ENCODE peak calls at places on chromosomes 2 and 18, in eight cellular contexts. One of them, this sample, is unnamed.

GRCh38 chr2:99159594-99159993 is 4.8 kb downstream of the LIPT1 start:
- DNase-seq in DND-41: no peak
- DNase-seq in ovary: no peak
- DNase-seq in BJ: no peak
- DNase-seq in AG09309: no peak
- DNase-seq in cardiac fibroblast: no peak
- DNase-seq in mucosa of descending colon: no peak
- DNase-seq in HFF-Myc: no peak
- DNase-seq in this sample: no peak

GRCh38 chr2:160062283-160063005 is at the start of gene PLA2R1:
- DNase-seq in mucosa of descending colon: peak; percentile 75
- DNase-seq in cardiac fibroblast: peak; percentile 82
- DNase-seq in DND-41: no peak
- DNase-seq in AG09309: no peak
- DNase-seq in BJ: no peak
- DNase-seq in HFF-Myc: no peak
- DNase-seq in ovary: peak; percentile 61
- DNase-seq in this sample: no peak

GRCh38 chr2:7384773-7385349 is 467.6 kb downstream of the RNF144A start:
- DNase-seq in mucosa of descending colon: no peak
- DNase-seq in BJ: no peak
- DNase-seq in ovary: no peak
- DNase-seq in HFF-Myc: no peak
- DNase-seq in AG09309: no peak
- DNase-seq in cardiac fibroblast: no peak
- DNase-seq in DND-41: no peak
- DNase-seq in this sample: no peak

GRCh38 chr2:220521591-220521990 is 894.2 kb downstream of the SLC4A3 start:
- DNase-seq in ovary: no peak
- DNase-seq in cardiac fibroblast: no peak
- DNase-seq in AG09309: no peak
- DNase-seq in mucosa of descending colon: no peak
- DNase-seq in BJ: no peak
- DNase-seq in DND-41: no peak
- DNase-seq in HFF-Myc: no peak
- DNase-seq in this sample: no peak

GRCh38 chr2:165594935-165595255 is 125.4 kb downstream of the CSRNP3 start:
- DNase-seq in ovary: no peak
- DNase-seq in cardiac fibroblast: no peak
- DNase-seq in DND-41: no peak
- DNase-seq in HFF-Myc: no peak
- DNase-seq in BJ: no peak
- DNase-seq in AG09309: no peak
- DNase-seq in mucosa of descending colon: no peak
- DNase-seq in this sample: no peak

GRCh38 chr2:46306988-46307655 is 9.9 kb downstream of the EPAS1 start:
- DNase-seq in DND-41: no peak
- DNase-seq in mucosa of descending colon: peak; percentile 40
- DNase-seq in ovary: no peak
- DNase-seq in cardiac fibroblast: no peak
- DNase-seq in BJ: no peak
- DNase-seq in HFF-Myc: no peak
- DNase-seq in AG09309: no peak
- DNase-seq in this sample: no peak

GRCh38 chr2:168363382-168364092 is 92.5 kb upstream of the CERS6 start:
- DNase-seq in DND-41: no peak
- DNase-seq in cardiac fibroblast: no peak
- DNase-seq in HFF-Myc: no peak
- DNase-seq in BJ: no peak
- DNase-seq in ovary: no peak
- DNase-seq in mucosa of descending colon: no peak
- DNase-seq in AG09309: no peak
- DNase-seq in this sample: no peak

GRCh38 chr2:215136669-215137328 is 1.6 kb downstream of the ABCA12 start:
- DNase-seq in AG09309: no peak
- DNase-seq in cardiac fibroblast: peak; percentile 36
- DNase-seq in ovary: no peak
- DNase-seq in HFF-Myc: peak; percentile 10
- DNase-seq in DND-41: peak; percentile 29
- DNase-seq in BJ: no peak
- DNase-seq in mucosa of descending colon: no peak
- DNase-seq in this sample: no peak

GRCh38 chr2:497770-498492 is 179.3 kb downstream of the TMEM18 start:
- DNase-seq in mucosa of descending colon: no peak
- DNase-seq in BJ: no peak
- DNase-seq in AG09309: no peak
- DNase-seq in DND-41: no peak
- DNase-seq in HFF-Myc: no peak
- DNase-seq in ovary: no peak
- DNase-seq in cardiac fibroblast: no peak
- DNase-seq in this sample: no peak

GRCh38 chr2:179340678-179341077 is 76.0 kb upstream of the SESTD1 start:
- DNase-seq in cardiac fibroblast: peak; percentile 77
- DNase-seq in DND-41: no peak
- DNase-seq in BJ: no peak
- DNase-seq in AG09309: peak; percentile 48
- DNase-seq in HFF-Myc: peak; percentile 4
- DNase-seq in ovary: no peak
- DNase-seq in mucosa of descending colon: no peak
- DNase-seq in this sample: no peak

GRCh38 chr2:205633994-205634393 is 48.3 kb upstream of the NRP2 start:
- DNase-seq in BJ: no peak
- DNase-seq in mucosa of descending colon: no peak
- DNase-seq in HFF-Myc: no peak
- DNase-seq in ovary: no peak
- DNase-seq in DND-41: no peak
- DNase-seq in cardiac fibroblast: no peak
- DNase-seq in AG09309: no peak
- DNase-seq in this sample: no peak

GRCh38 chr2:47534179-47534919 is 131.4 kb downstream of the MSH2 start:
- DNase-seq in HFF-Myc: peak; percentile 35
- DNase-seq in cardiac fibroblast: peak; percentile 66
- DNase-seq in mucosa of descending colon: no peak
- DNase-seq in ovary: peak; percentile 56
- DNase-seq in AG09309: peak; percentile 70
- DNase-seq in DND-41: no peak
- DNase-seq in BJ: peak; percentile 30
- DNase-seq in this sample: peak; percentile 52

GRCh38 chr18:2967820-2968219 is 45.1 kb downstream of the LPIN2 start:
- DNase-seq in mucosa of descending colon: no peak
- DNase-seq in HFF-Myc: no peak
- DNase-seq in ovary: no peak
- DNase-seq in cardiac fibroblast: no peak
- DNase-seq in AG09309: no peak
- DNase-seq in DND-41: no peak
- DNase-seq in BJ: no peak
- DNase-seq in this sample: no peak

GRCh38 chr2:226338825-226339224 is 460.8 kb downstream of the IRS1 start:
- DNase-seq in mucosa of descending colon: no peak
- DNase-seq in AG09309: no peak
- DNase-seq in ovary: no peak
- DNase-seq in BJ: no peak
- DNase-seq in DND-41: no peak
- DNase-seq in cardiac fibroblast: peak; percentile 6
- DNase-seq in HFF-Myc: no peak
- DNase-seq in this sample: no peak

GRCh38 chr2:232539298-232540231 is at the start of gene CHRNG:
- DNase-seq in cardiac fibroblast: no peak
- DNase-seq in ovary: no peak
- DNase-seq in BJ: no peak
- DNase-seq in HFF-Myc: no peak
- DNase-seq in mucosa of descending colon: no peak
- DNase-seq in DND-41: no peak
- DNase-seq in AG09309: no peak
- DNase-seq in this sample: no peak

GRCh38 chr2:27492557-27492956 is 2.4 kb downstream of the FNDC4 start:
- DNase-seq in ovary: no peak
- DNase-seq in BJ: no peak
- DNase-seq in DND-41: no peak
- DNase-seq in cardiac fibroblast: no peak
- DNase-seq in AG09309: no peak
- DNase-seq in HFF-Myc: no peak
- DNase-seq in mucosa of descending colon: no peak
- DNase-seq in this sample: no peak
- H3K4me3 ChIP-seq in ovary: no peak overlapping the region
- H3K4me3 ChIP-seq in BJ: no peak overlapping the region
- H3K4me3 ChIP-seq in DND-41: no peak overlapping the region
- H3K4me3 ChIP-seq in cardiac fibroblast: no peak overlapping the region
- H3K4me3 ChIP-seq in AG09309: no peak overlapping the region
- H3K4me3 ChIP-seq in HFF-Myc: no peak overlapping the region
- H3K4me3 ChIP-seq in mucosa of descending colon: no peak overlapping the region
- H3K4me3 ChIP-seq in this sample: no peak overlapping the region

GRCh38 chr2:112787294-112787693 is 3.0 kb upstream of the IL1A start:
- DNase-seq in AG09309: no peak
- DNase-seq in mucosa of descending colon: no peak
- DNase-seq in cardiac fibroblast: no peak
- DNase-seq in ovary: no peak
- DNase-seq in DND-41: no peak
- DNase-seq in HFF-Myc: no peak
- DNase-seq in BJ: no peak
- DNase-seq in this sample: no peak

GRCh38 chr2:112788653-112789052 is 4.4 kb upstream of the IL1A start:
- DNase-seq in mucosa of descending colon: no peak
- DNase-seq in DND-41: no peak
- DNase-seq in AG09309: no peak
- DNase-seq in ovary: no peak
- DNase-seq in BJ: no peak
- DNase-seq in cardiac fibroblast: no peak
- DNase-seq in HFF-Myc: no peak
- DNase-seq in this sample: no peak

GRCh38 chr2:112790305-112790704 is 6.0 kb upstream of the IL1A start:
- DNase-seq in ovary: no peak
- DNase-seq in BJ: no peak
- DNase-seq in AG09309: no peak
- DNase-seq in DND-41: no peak
- DNase-seq in mucosa of descending colon: no peak
- DNase-seq in HFF-Myc: no peak
- DNase-seq in cardiac fibroblast: no peak
- DNase-seq in this sample: no peak

GRCh38 chr2:112789186-112789585 is 4.9 kb upstream of the IL1A start:
- DNase-seq in cardiac fibroblast: no peak
- DNase-seq in BJ: no peak
- DNase-seq in DND-41: no peak
- DNase-seq in HFF-Myc: no peak
- DNase-seq in mucosa of descending colon: no peak
- DNase-seq in ovary: no peak
- DNase-seq in AG09309: no peak
- DNase-seq in this sample: no peak

GRCh38 chr2:112787729-112788401 is 3.6 kb upstream of the IL1A start:
- DNase-seq in BJ: no peak
- DNase-seq in HFF-Myc: no peak
- DNase-seq in cardiac fibroblast: no peak
- DNase-seq in AG09309: no peak
- DNase-seq in DND-41: no peak
- DNase-seq in ovary: no peak
- DNase-seq in mucosa of descending colon: no peak
- DNase-seq in this sample: no peak
- TF ChIP-seq CTCF in BJ: no peak
- TF ChIP-seq CTCF in HFF-Myc: no peak
- TF ChIP-seq CTCF in cardiac fibroblast: no peak
- TF ChIP-seq CTCF in AG09309: no peak
- TF ChIP-seq CTCF in DND-41: no peak
- TF ChIP-seq CTCF in ovary: no peak
- TF ChIP-seq CTCF in mucosa of descending colon: no peak
- TF ChIP-seq CTCF in this sample: no peak

DNA sequence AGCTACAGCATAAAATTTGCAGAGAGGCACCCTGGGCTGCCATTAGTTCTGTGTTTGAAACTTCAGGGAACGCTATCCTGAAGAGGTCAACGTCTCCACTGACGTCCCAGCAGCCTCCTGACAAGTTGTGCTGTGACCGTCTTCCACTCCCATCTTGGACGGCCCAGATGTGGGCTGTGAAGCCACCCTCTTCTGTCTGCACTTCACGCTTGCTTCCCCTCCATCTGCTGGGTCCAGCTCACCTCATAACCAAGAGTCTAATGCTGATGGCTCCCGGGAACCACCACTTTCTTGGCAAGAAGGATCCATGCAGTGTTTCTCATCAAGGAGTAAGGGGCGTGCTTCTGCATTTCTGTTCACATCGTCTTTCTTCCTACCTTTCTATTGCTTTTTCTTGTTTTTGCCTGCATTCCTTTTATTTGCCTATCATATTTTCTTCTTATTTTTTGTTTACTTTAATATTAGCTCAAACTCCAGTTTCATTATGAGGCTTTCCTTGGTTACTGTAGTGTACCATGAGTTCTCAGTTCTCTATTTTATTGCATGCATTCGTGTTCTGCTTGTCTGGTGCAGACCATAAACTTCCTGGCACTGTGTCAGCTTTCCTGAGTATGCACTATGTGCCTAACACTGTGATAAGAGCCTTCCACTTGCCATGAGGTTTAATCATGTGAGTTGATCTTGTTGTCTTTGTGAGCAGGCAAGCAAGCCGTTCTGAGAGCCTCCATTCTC is 631.8 kb upstream of the RAB6C start:
- DNase-seq in cardiac fibroblast: no peak
- DNase-seq in HFF-Myc: no peak
- DNase-seq in DND-41: no peak
- DNase-seq in BJ: no peak
- DNase-seq in AG09309: no peak
- DNase-seq in ovary: no peak
- DNase-seq in mucosa of descending colon: no peak
- DNase-seq in this sample: no peak
- H3K4me3 ChIP-seq in cardiac fibroblast: no peak overlapping the region
- H3K4me3 ChIP-seq in HFF-Myc: no peak overlapping the region
- H3K4me3 ChIP-seq in DND-41: no peak overlapping the region
- H3K4me3 ChIP-seq in BJ: no peak overlapping the region
- H3K4me3 ChIP-seq in AG09309: no peak overlapping the region
- H3K4me3 ChIP-seq in ovary: no peak overlapping the region
- H3K4me3 ChIP-seq in mucosa of descending colon: no peak overlapping the region
- H3K4me3 ChIP-seq in this sample: no peak overlapping the region

GRCh38 chr2:10900216-10901109 is 11.3 kb upstream of the KCNF1 start:
- DNase-seq in AG09309: no peak
- DNase-seq in BJ: no peak
- DNase-seq in cardiac fibroblast: peak; percentile 9
- DNase-seq in mucosa of descending colon: peak; percentile 61
- DNase-seq in HFF-Myc: no peak
- DNase-seq in ovary: no peak
- DNase-seq in DND-41: no peak
- DNase-seq in this sample: no peak
- TF ChIP-seq CTCF in AG09309: peak; percentile 26
- TF ChIP-seq CTCF in BJ: no peak
- TF ChIP-seq CTCF in cardiac fibroblast: peak; percentile 10
- TF ChIP-seq CTCF in mucosa of descending colon: no peak
- TF ChIP-seq CTCF in HFF-Myc: peak; percentile 37
- TF ChIP-seq CTCF in ovary: no peak
- TF ChIP-seq CTCF in DND-41: peak; percentile 8
- TF ChIP-seq CTCF in this sample: peak; percentile 42

GRCh38 chr2:134181219-134181618 is 72.7 kb upstream of the MGAT5 start:
- DNase-seq in ovary: no peak
- DNase-seq in BJ: no peak
- DNase-seq in AG09309: no peak
- DNase-seq in DND-41: peak; percentile 49
- DNase-seq in cardiac fibroblast: no peak
- DNase-seq in HFF-Myc: no peak
- DNase-seq in mucosa of descending colon: no peak
- DNase-seq in this sample: no peak
- H3K4me3 ChIP-seq in ovary: no peak overlapping the region
- H3K4me3 ChIP-seq in BJ: no peak overlapping the region
- H3K4me3 ChIP-seq in AG09309: no peak overlapping the region
- H3K4me3 ChIP-seq in DND-41: no peak overlapping the region
- H3K4me3 ChIP-seq in cardiac fibroblast: no peak overlapping the region
- H3K4me3 ChIP-seq in HFF-Myc: no peak overlapping the region
- H3K4me3 ChIP-seq in mucosa of descending colon: no peak overlapping the region
- H3K4me3 ChIP-seq in this sample: no peak overlapping the region

GRCh38 chr2:187964742-187965141 is 326.9 kb upstream of the GULP1 start:
- DNase-seq in BJ: no peak
- DNase-seq in mucosa of descending colon: no peak
- DNase-seq in DND-41: no peak
- DNase-seq in HFF-Myc: no peak
- DNase-seq in cardiac fibroblast: no peak
- DNase-seq in AG09309: no peak
- DNase-seq in ovary: no peak
- DNase-seq in this sample: no peak
- TF ChIP-seq CTCF in BJ: no peak
- TF ChIP-seq CTCF in mucosa of descending colon: no peak
- TF ChIP-seq CTCF in DND-41: no peak
- TF ChIP-seq CTCF in HFF-Myc: no peak
- TF ChIP-seq CTCF in cardiac fibroblast: no peak
- TF ChIP-seq CTCF in AG09309: no peak
- TF ChIP-seq CTCF in ovary: no peak
- TF ChIP-seq CTCF in this sample: no peak

This sample was measured in AG04449.